ENCODE peak calls at places on chromosome 12, in eight cellular contexts. One of them, this sample, is unnamed.

GRCh38 chr12:91951571-91951970 is 194.1 kb downstream of the BTG1 start:
- DNase-seq in HCT116: no peak
- DNase-seq in GM23338: no peak
- DNase-seq in fibroblast of lung: peak
- DNase-seq in keratinocyte: no peak
- DNase-seq in endothelial cell of umbilical vein: no peak
- DNase-seq in neural progenitor cell: no peak
- DNase-seq in K562: no peak
- DNase-seq in this sample: no peak

GRCh38 chr12:106345739-106346138 is 11.8 kb upstream of the POLR3B start:
- DNase-seq in HCT116: peak
- DNase-seq in GM23338: peak
- DNase-seq in fibroblast of lung: peak
- DNase-seq in keratinocyte: no peak
- DNase-seq in endothelial cell of umbilical vein: peak
- DNase-seq in neural progenitor cell: peak
- DNase-seq in K562: peak
- DNase-seq in this sample: peak

GRCh38 chr12:52223411-52224039 is 9.5 kb upstream of the KRT7 start:
- DNase-seq in HCT116: no peak
- DNase-seq in GM23338: no peak
- DNase-seq in fibroblast of lung: no peak
- DNase-seq in keratinocyte: no peak
- DNase-seq in endothelial cell of umbilical vein: no peak
- DNase-seq in neural progenitor cell: no peak
- DNase-seq in K562: no peak
- DNase-seq in this sample: no peak

GRCh38 chr12:41924111-41924510 is 220.6 kb downstream of the GXYLT1 start:
- DNase-seq in HCT116: no peak
- DNase-seq in GM23338: no peak
- DNase-seq in fibroblast of lung: peak
- DNase-seq in keratinocyte: no peak
- DNase-seq in endothelial cell of umbilical vein: no peak
- DNase-seq in neural progenitor cell: no peak
- DNase-seq in K562: no peak
- DNase-seq in this sample: no peak

GRCh38 chr12:11669348-11669747 is 19.9 kb downstream of the ETV6 start:
- DNase-seq in HCT116: no peak
- DNase-seq in GM23338: peak
- DNase-seq in fibroblast of lung: no peak
- DNase-seq in keratinocyte: no peak
- DNase-seq in endothelial cell of umbilical vein: no peak
- DNase-seq in neural progenitor cell: no peak
- DNase-seq in K562: no peak
- DNase-seq in this sample: no peak

GRCh38 chr12:2691001-2691339 is 103.8 kb upstream of the FKBP4 start:
- DNase-seq in HCT116: no peak
- DNase-seq in GM23338: peak
- DNase-seq in fibroblast of lung: peak
- DNase-seq in keratinocyte: no peak
- DNase-seq in endothelial cell of umbilical vein: no peak
- DNase-seq in neural progenitor cell: peak
- DNase-seq in K562: no peak
- DNase-seq in this sample: peak

GRCh38 chr12:108832730-108833354 is 24.5 kb downstream of the SSH1 start:
- DNase-seq in HCT116: no peak
- DNase-seq in GM23338: no peak
- DNase-seq in fibroblast of lung: peak
- DNase-seq in keratinocyte: no peak
- DNase-seq in endothelial cell of umbilical vein: peak
- DNase-seq in neural progenitor cell: no peak
- DNase-seq in K562: no peak
- DNase-seq in this sample: no peak

GRCh38 chr12:89770391-89770790 is 61.8 kb upstream of the ATP2B1 start:
- DNase-seq in HCT116: no peak
- DNase-seq in GM23338: no peak
- DNase-seq in fibroblast of lung: peak
- DNase-seq in keratinocyte: no peak
- DNase-seq in endothelial cell of umbilical vein: no peak
- DNase-seq in neural progenitor cell: no peak
- DNase-seq in K562: no peak
- DNase-seq in this sample: no peak

GRCh38 chr12:79844693-79845092 is 90.2 kb downstream of the PPP1R12A start:
- DNase-seq in HCT116: peak
- DNase-seq in GM23338: peak
- DNase-seq in fibroblast of lung: peak
- DNase-seq in keratinocyte: peak
- DNase-seq in endothelial cell of umbilical vein: peak
- DNase-seq in neural progenitor cell: no peak
- DNase-seq in K562: peak
- DNase-seq in this sample: peak

GRCh38 chr12:89351489-89352241 is 636 bp downstream of the DUSP6 start:
- DNase-seq in HCT116: no peak
- DNase-seq in GM23338: no peak
- DNase-seq in fibroblast of lung: peak
- DNase-seq in keratinocyte: no peak
- DNase-seq in endothelial cell of umbilical vein: no peak
- DNase-seq in neural progenitor cell: no peak
- DNase-seq in K562: no peak
- DNase-seq in this sample: no peak

GRCh38 chr12:101414533-101415119 is 7.1 kb upstream of the ARL1 start:
- DNase-seq in HCT116: peak
- DNase-seq in GM23338: peak
- DNase-seq in fibroblast of lung: peak
- DNase-seq in keratinocyte: no peak
- DNase-seq in endothelial cell of umbilical vein: peak
- DNase-seq in neural progenitor cell: peak
- DNase-seq in K562: peak
- DNase-seq in this sample: peak

GRCh38 chr12:107635139-107635538 is 50.5 kb upstream of the PWP1 start:
- DNase-seq in HCT116: no peak
- DNase-seq in GM23338: peak
- DNase-seq in fibroblast of lung: peak
- DNase-seq in keratinocyte: no peak
- DNase-seq in endothelial cell of umbilical vein: peak
- DNase-seq in neural progenitor cell: peak
- DNase-seq in K562: no peak
- DNase-seq in this sample: no peak

GRCh38 chr12:114440450-114441383 is 34.8 kb upstream of the TBX5 start:
- DNase-seq in HCT116: no peak
- DNase-seq in GM23338: peak
- DNase-seq in fibroblast of lung: no peak
- DNase-seq in keratinocyte: no peak
- DNase-seq in endothelial cell of umbilical vein: no peak
- DNase-seq in neural progenitor cell: peak
- DNase-seq in K562: no peak
- DNase-seq in this sample: no peak

GRCh38 chr12:108425238-108425795 is 86.2 kb upstream of the CMKLR1 start:
- DNase-seq in HCT116: no peak
- DNase-seq in GM23338: peak
- DNase-seq in fibroblast of lung: no peak
- DNase-seq in keratinocyte: no peak
- DNase-seq in endothelial cell of umbilical vein: no peak
- DNase-seq in neural progenitor cell: peak
- DNase-seq in K562: no peak
- DNase-seq in this sample: no peak

GRCh38 chr12:115570271-115570777 is 707.2 kb downstream of the MED13L start:
- DNase-seq in HCT116: no peak
- DNase-seq in GM23338: no peak
- DNase-seq in fibroblast of lung: peak
- DNase-seq in keratinocyte: no peak
- DNase-seq in endothelial cell of umbilical vein: no peak
- DNase-seq in neural progenitor cell: peak
- DNase-seq in K562: no peak
- DNase-seq in this sample: peak

GRCh38 chr12:53053223-53054111 is 3.6 kb downstream of the TNS2 start:
- DNase-seq in HCT116: peak
- DNase-seq in GM23338: peak
- DNase-seq in fibroblast of lung: no peak
- DNase-seq in keratinocyte: no peak
- DNase-seq in endothelial cell of umbilical vein: peak
- DNase-seq in neural progenitor cell: peak
- DNase-seq in K562: peak
- DNase-seq in this sample: no peak

GRCh38 chr12:94151577-94151976 is 3.2 kb downstream of the PLXNC1 start:
- DNase-seq in HCT116: no peak
- DNase-seq in GM23338: no peak
- DNase-seq in fibroblast of lung: no peak
- DNase-seq in keratinocyte: no peak
- DNase-seq in endothelial cell of umbilical vein: no peak
- DNase-seq in neural progenitor cell: no peak
- DNase-seq in K562: no peak
- DNase-seq in this sample: no peak

GRCh38 chr12:227286-227915 is 13.4 kb upstream of the SLC6A12 start:
- DNase-seq in HCT116: no peak
- DNase-seq in GM23338: no peak
- DNase-seq in fibroblast of lung: no peak
- DNase-seq in keratinocyte: no peak
- DNase-seq in endothelial cell of umbilical vein: no peak
- DNase-seq in neural progenitor cell: no peak
- DNase-seq in K562: no peak
- DNase-seq in this sample: no peak

GRCh38 chr12:101670007-101670671 is 27.3 kb upstream of the CHPT1 start:
- DNase-seq in HCT116: peak
- DNase-seq in GM23338: peak
- DNase-seq in fibroblast of lung: peak
- DNase-seq in keratinocyte: no peak
- DNase-seq in endothelial cell of umbilical vein: peak
- DNase-seq in neural progenitor cell: peak
- DNase-seq in K562: peak
- DNase-seq in this sample: peak

GRCh38 chr12:68432622-68433021 is 100.5 kb upstream of the MDM1 start:
- DNase-seq in HCT116: no peak
- DNase-seq in GM23338: no peak
- DNase-seq in fibroblast of lung: peak
- DNase-seq in keratinocyte: no peak
- DNase-seq in endothelial cell of umbilical vein: no peak
- DNase-seq in neural progenitor cell: no peak
- DNase-seq in K562: no peak
- DNase-seq in this sample: no peak

GRCh38 chr12:45483571-45483970 is 245.9 kb upstream of the ARID2 start:
- DNase-seq in HCT116: no peak
- DNase-seq in GM23338: no peak
- DNase-seq in fibroblast of lung: peak
- DNase-seq in keratinocyte: no peak
- DNase-seq in endothelial cell of umbilical vein: no peak
- DNase-seq in neural progenitor cell: no peak
- DNase-seq in K562: no peak
- DNase-seq in this sample: no peak

GRCh38 chr12:95836630-95837239 is 22.0 kb upstream of the SNRPF start:
- DNase-seq in HCT116: no peak
- DNase-seq in GM23338: no peak
- DNase-seq in fibroblast of lung: peak
- DNase-seq in keratinocyte: no peak
- DNase-seq in endothelial cell of umbilical vein: peak
- DNase-seq in neural progenitor cell: no peak
- DNase-seq in K562: no peak
- DNase-seq in this sample: no peak

DNA sequence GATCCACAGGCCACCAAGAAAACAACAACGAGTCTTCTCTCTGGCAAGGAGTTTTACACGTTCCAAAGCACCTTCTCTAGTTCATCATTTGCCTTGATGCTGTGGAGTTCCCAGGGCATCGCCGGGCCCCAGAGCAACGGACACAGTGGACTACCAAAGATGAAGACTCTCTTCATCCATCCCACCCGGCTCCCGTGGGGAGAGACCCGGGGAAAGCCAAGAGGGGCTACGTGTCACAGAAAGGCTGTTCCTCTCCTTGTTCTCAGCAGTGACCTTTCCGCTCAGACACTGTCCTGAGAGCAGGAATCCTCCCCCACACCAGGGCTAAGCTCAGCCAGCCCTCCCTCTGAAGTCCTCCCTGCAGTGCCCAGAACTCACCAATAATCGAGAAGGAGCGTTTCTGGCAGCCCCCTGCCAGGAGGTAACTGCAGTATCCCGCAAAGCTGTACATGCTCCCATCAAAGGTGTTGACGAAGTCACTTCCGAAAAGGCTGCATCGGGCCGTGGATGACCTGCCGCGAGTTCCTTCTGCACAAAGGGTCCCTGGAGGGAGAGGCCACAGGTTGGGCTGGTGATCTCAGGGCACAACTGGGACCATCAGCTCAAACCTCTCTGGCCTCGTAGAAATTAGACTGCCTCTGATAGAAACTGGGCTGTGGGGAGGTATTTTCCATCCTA is 3.5 kb downstream of the VWF start:
- DNase-seq in HCT116: no peak
- DNase-seq in GM23338: no peak
- DNase-seq in fibroblast of lung: no peak
- DNase-seq in keratinocyte: no peak
- DNase-seq in endothelial cell of umbilical vein: no peak
- DNase-seq in neural progenitor cell: no peak
- DNase-seq in K562: no peak
- DNase-seq in this sample: no peak
- H3K4me3 ChIP-seq in HCT116: no peak
- H3K4me3 ChIP-seq in GM23338: no peak
- H3K4me3 ChIP-seq in fibroblast of lung: no peak
- H3K4me3 ChIP-seq in keratinocyte: no peak
- H3K4me3 ChIP-seq in endothelial cell of umbilical vein: no peak
- H3K4me3 ChIP-seq in neural progenitor cell: no peak
- H3K4me3 ChIP-seq in K562: no peak
- H3K4me3 ChIP-seq in this sample: no peak

GRCh38 chr12:66187016-66187415 is 2.0 kb upstream of the IRAK3 start:
- DNase-seq in HCT116: no peak
- DNase-seq in GM23338: no peak
- DNase-seq in fibroblast of lung: no peak
- DNase-seq in keratinocyte: no peak
- DNase-seq in endothelial cell of umbilical vein: peak
- DNase-seq in neural progenitor cell: no peak
- DNase-seq in K562: no peak
- DNase-seq in this sample: no peak
- H2AFZ ChIP-seq in HCT116: no peak
- H2AFZ ChIP-seq in GM23338: no peak
- H2AFZ ChIP-seq in fibroblast of lung: no peak
- H2AFZ ChIP-seq in keratinocyte: no peak
- H2AFZ ChIP-seq in endothelial cell of umbilical vein: no peak
- H2AFZ ChIP-seq in neural progenitor cell: no peak
- H2AFZ ChIP-seq in K562: no peak
- H2AFZ ChIP-seq in this sample: no peak

GRCh38 chr12:32136404-32136803 is 29.8 kb downstream of the BICD1 start:
- DNase-seq in HCT116: no peak
- DNase-seq in GM23338: no peak
- DNase-seq in fibroblast of lung: no peak
- DNase-seq in keratinocyte: no peak
- DNase-seq in endothelial cell of umbilical vein: no peak
- DNase-seq in neural progenitor cell: no peak
- DNase-seq in K562: peak
- DNase-seq in this sample: no peak
- H3K4me3 ChIP-seq in HCT116: no peak
- H3K4me3 ChIP-seq in GM23338: no peak
- H3K4me3 ChIP-seq in fibroblast of lung: no peak
- H3K4me3 ChIP-seq in keratinocyte: no peak
- H3K4me3 ChIP-seq in endothelial cell of umbilical vein: no peak
- H3K4me3 ChIP-seq in neural progenitor cell: no peak
- H3K4me3 ChIP-seq in K562: no peak
- H3K4me3 ChIP-seq in this sample: no peak

DNA sequence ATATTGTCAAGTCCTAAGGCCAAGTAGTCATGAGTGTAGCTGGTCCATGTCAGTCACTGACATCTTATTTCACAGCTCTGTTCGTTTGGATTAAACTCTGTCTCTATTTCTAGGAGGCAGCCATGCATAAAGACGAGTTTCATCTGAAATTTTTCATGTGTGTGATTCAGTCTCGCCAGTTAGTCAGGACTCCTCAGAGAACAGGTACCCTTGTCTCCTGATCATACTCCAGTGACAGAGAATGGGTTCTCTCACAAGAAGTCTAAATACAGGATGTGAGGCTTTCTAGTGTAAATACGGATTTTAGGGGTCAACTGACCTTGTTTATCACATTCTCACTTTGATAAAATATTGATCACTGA is 1.4 kb upstream of the SENP1 start:
- DNase-seq in HCT116: no peak
- DNase-seq in GM23338: no peak
- DNase-seq in fibroblast of lung: no peak
- DNase-seq in keratinocyte: no peak
- DNase-seq in endothelial cell of umbilical vein: no peak
- DNase-seq in neural progenitor cell: no peak
- DNase-seq in K562: no peak
- DNase-seq in this sample: no peak
- H2AFZ ChIP-seq in HCT116: no peak
- H2AFZ ChIP-seq in GM23338: no peak
- H2AFZ ChIP-seq in fibroblast of lung: no peak
- H2AFZ ChIP-seq in keratinocyte: peak
- H2AFZ ChIP-seq in endothelial cell of umbilical vein: no peak
- H2AFZ ChIP-seq in neural progenitor cell: no peak
- H2AFZ ChIP-seq in K562: peak
- H2AFZ ChIP-seq in this sample: no peak